ENCODE peak calls at places on chromosome 1, in ten cellular contexts. One of them, this sample, is unnamed.

GRCh38 chr1:192805832-192806323 is 3.0 kb upstream of the RGS2 start:
- DNase-seq in esophagus squamous epithelium: no peak
- DNase-seq in ovary: no peak
- DNase-seq in uterus: no peak
- DNase-seq in adrenal gland: no peak
- DNase-seq in tibial nerve: no peak
- DNase-seq in stomach: no peak
- DNase-seq in HCT116: peak; percentile 82
- DNase-seq in prostate gland: peak; percentile 39
- DNase-seq in body of pancreas: no peak
- DNase-seq in this sample: no peak

GRCh38 chr1:154158307-154159125 is 3.6 kb upstream of the NUP210L start:
- DNase-seq in prostate gland: no peak
- DNase-seq in adrenal gland: no peak
- DNase-seq in ovary: no peak
- DNase-seq in esophagus squamous epithelium: no peak
- DNase-seq in tibial nerve: no peak
- DNase-seq in HCT116: no peak
- DNase-seq in stomach: no peak
- DNase-seq in uterus: no peak
- DNase-seq in body of pancreas: no peak
- DNase-seq in this sample: no peak

GRCh38 chr1:160665330-160666078 is 18.7 kb upstream of the SLAMF1 start:
- DNase-seq in esophagus squamous epithelium: no peak
- DNase-seq in ovary: no peak
- DNase-seq in stomach: peak; percentile 52
- DNase-seq in prostate gland: no peak
- DNase-seq in body of pancreas: peak; percentile 27
- DNase-seq in HCT116: no peak
- DNase-seq in adrenal gland: peak; percentile 49
- DNase-seq in tibial nerve: no peak
- DNase-seq in uterus: peak; percentile 34
- DNase-seq in this sample: peak; percentile 46

GRCh38 chr1:57483954-57484353 is 60.1 kb upstream of the DAB1 start:
- DNase-seq in prostate gland: no peak
- DNase-seq in ovary: no peak
- DNase-seq in esophagus squamous epithelium: no peak
- DNase-seq in uterus: no peak
- DNase-seq in body of pancreas: no peak
- DNase-seq in tibial nerve: no peak
- DNase-seq in HCT116: no peak
- DNase-seq in adrenal gland: no peak
- DNase-seq in stomach: no peak
- DNase-seq in this sample: no peak

GRCh38 chr1:233700338-233700737 is 86.4 kb downstream of the KCNK1 start:
- DNase-seq in body of pancreas: no peak
- DNase-seq in prostate gland: no peak
- DNase-seq in tibial nerve: no peak
- DNase-seq in HCT116: no peak
- DNase-seq in esophagus squamous epithelium: no peak
- DNase-seq in uterus: no peak
- DNase-seq in stomach: peak; percentile 32
- DNase-seq in ovary: no peak
- DNase-seq in adrenal gland: no peak
- DNase-seq in this sample: no peak

GRCh38 chr1:161209790-161210409 is 5.2 kb upstream of the FCER1G start:
- DNase-seq in body of pancreas: peak; percentile 78
- DNase-seq in HCT116: peak; percentile 61
- DNase-seq in uterus: peak; percentile 78
- DNase-seq in adrenal gland: peak; percentile 88
- DNase-seq in ovary: peak; percentile 80
- DNase-seq in prostate gland: peak; percentile 52
- DNase-seq in tibial nerve: no peak
- DNase-seq in esophagus squamous epithelium: no peak
- DNase-seq in stomach: peak; percentile 80
- DNase-seq in this sample: peak; percentile 80

GRCh38 chr1:1479547-1480483 is 8.2 kb downstream of the ATAD3B start:
- DNase-seq in stomach: no peak
- DNase-seq in HCT116: no peak
- DNase-seq in uterus: no peak
- DNase-seq in prostate gland: no peak
- DNase-seq in adrenal gland: no peak
- DNase-seq in body of pancreas: no peak
- DNase-seq in tibial nerve: no peak
- DNase-seq in esophagus squamous epithelium: no peak
- DNase-seq in ovary: no peak
- DNase-seq in this sample: no peak

GRCh38 chr1:2548068-2548589 is 8.0 kb upstream of the TNFRSF14 start:
- DNase-seq in HCT116: peak; percentile 70
- DNase-seq in stomach: peak; percentile 90
- DNase-seq in tibial nerve: peak; percentile 72
- DNase-seq in adrenal gland: peak; percentile 88
- DNase-seq in esophagus squamous epithelium: no peak
- DNase-seq in uterus: peak; percentile 74
- DNase-seq in prostate gland: peak; percentile 86
- DNase-seq in body of pancreas: peak; percentile 87
- DNase-seq in ovary: peak; percentile 86
- DNase-seq in this sample: peak; percentile 88

GRCh38 chr1:10457910-10458309 is 8.1 kb downstream of the CORT start:
- DNase-seq in prostate gland: no peak
- DNase-seq in tibial nerve: no peak
- DNase-seq in body of pancreas: no peak
- DNase-seq in HCT116: no peak
- DNase-seq in ovary: no peak
- DNase-seq in uterus: no peak
- DNase-seq in adrenal gland: no peak
- DNase-seq in esophagus squamous epithelium: no peak
- DNase-seq in stomach: no peak
- DNase-seq in this sample: no peak

GRCh38 chr1:224726783-224727182 is 110.7 kb downstream of the CNIH3 start:
- DNase-seq in adrenal gland: peak; percentile 14
- DNase-seq in body of pancreas: no peak
- DNase-seq in stomach: no peak
- DNase-seq in HCT116: no peak
- DNase-seq in prostate gland: no peak
- DNase-seq in tibial nerve: no peak
- DNase-seq in esophagus squamous epithelium: no peak
- DNase-seq in uterus: peak; percentile 57
- DNase-seq in ovary: no peak
- DNase-seq in this sample: no peak

GRCh38 chr1:219247441-219247840 is 73.8 kb downstream of the LYPLAL1 start:
- DNase-seq in body of pancreas: no peak
- DNase-seq in esophagus squamous epithelium: no peak
- DNase-seq in adrenal gland: no peak
- DNase-seq in tibial nerve: no peak
- DNase-seq in HCT116: no peak
- DNase-seq in ovary: no peak
- DNase-seq in prostate gland: no peak
- DNase-seq in stomach: no peak
- DNase-seq in uterus: no peak
- DNase-seq in this sample: no peak

DNA sequence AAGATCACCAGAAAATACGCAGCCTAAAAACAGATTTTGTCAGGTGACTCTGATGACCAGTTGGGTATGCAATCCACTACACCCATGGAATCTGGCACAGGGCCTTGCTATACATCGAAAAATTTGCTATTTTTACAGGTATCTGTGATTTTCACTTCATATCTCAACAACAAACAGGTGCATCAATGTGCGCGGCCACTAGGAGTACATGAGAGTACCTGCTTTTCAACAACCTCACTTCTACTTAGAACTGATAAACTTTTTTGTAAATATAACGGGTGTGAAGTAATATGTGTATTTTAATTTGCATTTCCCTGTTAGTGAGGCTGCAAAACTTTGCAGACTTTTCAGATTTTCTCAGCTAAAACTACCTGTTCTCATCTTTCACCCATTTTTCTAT is 80.8 kb downstream of the SLC45A1 start:
- DNase-seq in body of pancreas: no peak
- DNase-seq in esophagus squamous epithelium: no peak
- DNase-seq in prostate gland: no peak
- DNase-seq in tibial nerve: no peak
- DNase-seq in uterus: no peak
- DNase-seq in stomach: no peak
- DNase-seq in adrenal gland: no peak
- DNase-seq in ovary: no peak
- DNase-seq in HCT116: no peak
- DNase-seq in this sample: no peak
- TF ChIP-seq CTCF in body of pancreas: no peak
- TF ChIP-seq CTCF in esophagus squamous epithelium: peak; percentile 25
- TF ChIP-seq CTCF in prostate gland: no peak
- TF ChIP-seq CTCF in tibial nerve: no peak
- TF ChIP-seq CTCF in uterus: no peak
- TF ChIP-seq CTCF in stomach: no peak
- TF ChIP-seq CTCF in adrenal gland: no peak
- TF ChIP-seq CTCF in ovary: no peak
- TF ChIP-seq CTCF in HCT116: peak; percentile 50
- TF ChIP-seq CTCF in this sample: peak; percentile 12

DNA sequence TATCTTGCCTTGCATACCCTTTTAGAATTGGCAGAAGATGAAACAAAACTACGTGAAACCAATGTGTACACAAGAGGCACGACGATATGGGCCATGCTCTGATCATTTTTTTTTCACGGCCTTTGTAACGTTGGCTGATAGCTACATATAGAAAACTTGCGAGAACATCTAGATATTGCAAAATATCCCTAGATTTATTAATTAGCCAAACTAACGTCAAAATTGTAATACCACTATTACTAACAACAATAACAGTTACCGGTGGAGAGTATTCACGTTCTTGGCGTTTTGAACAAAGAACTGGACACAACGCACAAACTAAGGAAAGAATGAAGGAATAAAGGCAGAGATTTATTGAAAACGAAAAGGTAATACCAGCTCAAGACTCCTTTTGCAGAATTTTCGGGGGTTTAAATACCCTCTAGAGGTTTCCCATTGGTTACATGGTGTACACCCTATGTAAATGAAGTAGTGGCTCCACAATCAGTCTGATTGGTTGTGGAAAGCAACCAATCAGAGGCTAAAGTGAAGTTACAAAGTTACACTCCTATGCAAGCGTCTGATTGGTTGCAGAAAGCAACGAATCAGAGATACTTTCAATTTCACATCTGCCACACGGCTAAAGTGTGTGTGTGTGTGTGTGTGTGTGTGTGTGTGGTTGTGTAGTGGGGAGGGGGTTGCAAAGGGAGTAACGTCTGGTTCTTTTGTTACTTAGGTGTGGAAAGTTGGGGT is 945 bp upstream of the GTF2B start:
- DNase-seq in stomach: no peak
- DNase-seq in HCT116: peak; percentile 89
- DNase-seq in uterus: no peak
- DNase-seq in body of pancreas: peak; percentile 18
- DNase-seq in ovary: no peak
- DNase-seq in tibial nerve: no peak
- DNase-seq in prostate gland: no peak
- DNase-seq in adrenal gland: no peak
- DNase-seq in esophagus squamous epithelium: no peak
- DNase-seq in this sample: peak; percentile 68
- TF ChIP-seq POLR2A in stomach: no peak
- TF ChIP-seq POLR2A in HCT116: peak; percentile 54
- TF ChIP-seq POLR2A in uterus: no peak
- TF ChIP-seq POLR2A in body of pancreas: peak; percentile 71
- TF ChIP-seq POLR2A in ovary: no peak
- TF ChIP-seq POLR2A in tibial nerve: no peak
- TF ChIP-seq POLR2A in prostate gland: no peak
- TF ChIP-seq POLR2A in adrenal gland: peak; percentile 26
- TF ChIP-seq POLR2A in esophagus squamous epithelium: no peak
- TF ChIP-seq POLR2A in this sample: no peak

DNA sequence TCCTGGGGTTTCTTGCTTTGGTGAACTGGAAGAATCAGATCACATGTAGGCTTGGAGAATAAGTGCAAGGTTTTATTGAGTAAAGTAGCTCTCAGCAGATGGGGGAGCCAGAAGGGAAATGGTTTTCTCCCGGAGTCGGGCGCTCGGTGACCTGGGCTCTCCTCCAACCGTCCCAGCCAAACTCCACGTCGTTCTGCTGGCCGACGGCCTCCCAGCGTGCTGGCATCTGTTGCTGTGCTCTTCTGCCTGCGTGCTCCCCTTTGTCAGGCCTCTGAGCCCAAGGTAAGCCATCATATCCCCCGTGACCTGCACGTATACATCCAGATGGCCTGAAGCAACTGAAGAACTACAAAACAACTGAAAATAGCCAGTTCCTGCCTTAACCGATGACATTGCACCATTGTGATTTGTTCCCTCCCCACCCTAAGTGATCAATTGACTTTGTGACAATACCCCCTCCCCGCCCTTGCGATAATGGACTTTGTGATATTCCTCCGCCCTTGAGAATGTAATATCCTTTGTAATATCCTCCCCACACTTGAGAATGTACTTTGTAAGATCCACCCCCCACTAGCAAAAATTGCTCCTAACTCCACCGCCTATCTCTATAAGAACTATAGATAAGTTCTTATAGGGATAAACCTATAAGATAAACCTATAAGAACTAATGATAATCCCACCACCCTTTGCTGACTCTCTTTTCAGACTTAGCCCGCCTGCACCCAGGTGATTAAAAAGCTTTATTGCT is 88.3 kb downstream of the SMYD3 start:
- DNase-seq in HCT116: no peak
- DNase-seq in esophagus squamous epithelium: no peak
- DNase-seq in ovary: no peak
- DNase-seq in body of pancreas: no peak
- DNase-seq in uterus: no peak
- DNase-seq in adrenal gland: no peak
- DNase-seq in prostate gland: no peak
- DNase-seq in tibial nerve: no peak
- DNase-seq in stomach: no peak
- DNase-seq in this sample: no peak
- H3K9me3 ChIP-seq in HCT116: no peaks in the 10 kb centered on the region
- H3K9me3 ChIP-seq in esophagus squamous epithelium: no peaks in the 10 kb centered on the region
- H3K9me3 ChIP-seq in ovary: no peaks in the 10 kb centered on the region
- H3K9me3 ChIP-seq in body of pancreas: no peaks in the 10 kb centered on the region
- H3K9me3 ChIP-seq in uterus: no peaks in the 10 kb centered on the region
- H3K9me3 ChIP-seq in adrenal gland: no peaks in the 10 kb centered on the region
- H3K9me3 ChIP-seq in prostate gland: no peaks in the 10 kb centered on the region
- H3K9me3 ChIP-seq in tibial nerve: no peaks in the 10 kb centered on the region
- H3K9me3 ChIP-seq in stomach: no peaks in the 10 kb centered on the region
- H3K9me3 ChIP-seq in this sample: no peaks in the 10 kb centered on the region

DNA sequence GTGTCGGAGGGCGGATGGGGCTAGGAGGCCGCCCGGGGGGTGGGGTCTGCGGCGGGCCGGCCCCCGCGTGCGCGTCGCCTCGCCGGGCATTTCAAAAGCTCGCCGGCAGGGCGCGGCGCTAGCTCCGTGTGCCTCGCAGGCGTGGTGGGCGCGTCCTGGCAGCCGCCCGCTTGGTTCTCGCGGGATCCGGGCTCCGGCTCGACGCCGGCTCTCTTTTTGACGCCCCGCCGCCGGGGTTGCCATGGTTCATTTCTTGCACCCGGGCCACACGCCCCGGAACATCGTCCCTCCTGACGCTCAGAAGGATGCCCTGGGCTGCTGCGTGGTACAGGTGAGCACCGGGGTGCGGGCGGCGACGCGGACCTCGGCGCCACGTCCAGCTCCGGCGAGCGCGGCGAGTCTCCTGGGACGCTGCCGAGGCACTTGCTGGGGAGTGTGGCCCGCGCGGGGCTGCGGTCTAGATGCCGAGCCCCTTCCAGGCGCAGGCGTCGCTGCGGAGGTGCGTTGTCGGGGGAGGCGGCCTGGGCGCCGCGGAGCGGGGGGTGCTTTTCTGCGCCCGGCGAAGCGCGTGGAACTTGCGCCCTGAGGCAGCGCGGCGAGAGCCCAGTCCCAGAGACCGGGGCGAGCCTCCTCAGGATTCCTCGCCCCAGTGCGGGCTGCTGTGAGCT is at the start of gene ZYG11A:
- DNase-seq in ovary: peak; percentile 49
- DNase-seq in adrenal gland: peak; percentile 38
- DNase-seq in HCT116: no peak
- DNase-seq in body of pancreas: peak; percentile 27
- DNase-seq in esophagus squamous epithelium: no peak
- DNase-seq in uterus: no peak
- DNase-seq in prostate gland: peak; percentile 36
- DNase-seq in stomach: peak; percentile 59
- DNase-seq in tibial nerve: no peak
- DNase-seq in this sample: peak; percentile 78
- TF ChIP-seq CTCF in ovary: no peak
- TF ChIP-seq CTCF in adrenal gland: peak; percentile 41
- TF ChIP-seq CTCF in HCT116: no peak
- TF ChIP-seq CTCF in body of pancreas: peak; percentile 7
- TF ChIP-seq CTCF in esophagus squamous epithelium: peak; percentile 49
- TF ChIP-seq CTCF in uterus: no peak
- TF ChIP-seq CTCF in prostate gland: no peak
- TF ChIP-seq CTCF in stomach: peak; percentile 3
- TF ChIP-seq CTCF in tibial nerve: no peak
- TF ChIP-seq CTCF in this sample: peak; percentile 26